ENCODE peak calls at places on chromosomes 13 and 19, in ten cellular contexts. T is SK-N-SH, C is stomach, O is tibial nerve, N is suprapubic skin, A is A549, Y is H1, R is K562, V is GM12878, K is ovary. Z is an unnamed sample.

GRCh38 chr13:72384879-72385278 is 342.6 kb downstream of the MZT1 start:
- DNase-seq in T (no peak), C (no peak), O (no peak), N (no peak), A (peak; percentile 9), Y (no peak), R (no peak), V (no peak), K (no peak), Z (no peak)

GRCh38 chr13:80050252-80050651 is 290.7 kb downstream of the SPRY2 start:
- DNase-seq in T (no peak), C (no peak), O (no peak), N (no peak), A (no peak), Y (no peak), R (no peak), V (no peak), K (no peak), Z (no peak)

GRCh38 chr19:51158474-51159129 is 16.5 kb downstream of the SIGLEC7 start:
- DNase-seq in T (peak; percentile 47), C (peak; percentile 55), O (no peak), N (no peak), A (peak; percentile 67), Y (peak; percentile 56), R (peak; percentile 73), V (no peak), K (no peak), Z (peak; percentile 56)

GRCh38 chr13:68727788-68728187 is 1379.8 kb upstream of the ATXN8OS start:
- DNase-seq in T (no peak), C (no peak), O (no peak), N (no peak), A (no peak), Y (no peak), R (no peak), V (no peak), K (no peak), Z (no peak)

GRCh38 chr19:14413765-14414171 is 5.4 kb downstream of the DDX39A start:
- DNase-seq in T (peak; percentile 73), C (no peak), O (no peak), N (no peak), A (no peak), Y (no peak), R (no peak), V (no peak), K (no peak), Z (no peak)

GRCh38 chr19:3536429-3537100 is 2.4 kb upstream of the TEKTIP1 start:
- DNase-seq in T (peak; percentile 70), C (no peak), O (peak; percentile 53), N (no peak), A (no peak), Y (no peak), R (no peak), V (no peak), K (peak; percentile 65), Z (no peak)

GRCh38 chr13:70729369-70729768 is 621.1 kb upstream of the KLHL1 start:
- DNase-seq in T (no peak), C (no peak), O (no peak), N (no peak), A (no peak), Y (no peak), R (no peak), V (no peak), K (no peak), Z (no peak)

GRCh38 chr13:27806744-27807387 is 14.6 kb downstream of the GSX1 start:
- DNase-seq in T (no peak), C (no peak), O (no peak), N (peak; percentile 21), A (no peak), Y (no peak), R (no peak), V (no peak), K (no peak), Z (no peak)

GRCh38 chr19:31260171-31260933 is 88.9 kb downstream of the TSHZ3 start:
- DNase-seq in T (peak; percentile 2), C (peak; percentile 13), O (no peak), N (no peak), A (no peak), Y (no peak), R (no peak), V (no peak), K (no peak), Z (no peak)

GRCh38 chr13:31538067-31539042 is 201.0 kb upstream of the RXFP2 start:
- DNase-seq in T (peak; percentile 34), C (peak; percentile 29), O (no peak), N (no peak), A (peak; percentile 18), Y (no peak), R (peak; percentile 14), V (no peak), K (no peak), Z (peak; percentile 13)

GRCh38 chr13:31543190-31543589 is 196.1 kb upstream of the RXFP2 start:
- DNase-seq in T (no peak), C (no peak), O (no peak), N (no peak), A (no peak), Y (no peak), R (no peak), V (no peak), K (no peak), Z (no peak)

GRCh38 chr13:31545616-31546015 is 193.7 kb upstream of the RXFP2 start:
- DNase-seq in T (no peak), C (no peak), O (no peak), N (no peak), A (no peak), Y (no peak), R (no peak), V (no peak), K (no peak), Z (no peak)

DNA sequence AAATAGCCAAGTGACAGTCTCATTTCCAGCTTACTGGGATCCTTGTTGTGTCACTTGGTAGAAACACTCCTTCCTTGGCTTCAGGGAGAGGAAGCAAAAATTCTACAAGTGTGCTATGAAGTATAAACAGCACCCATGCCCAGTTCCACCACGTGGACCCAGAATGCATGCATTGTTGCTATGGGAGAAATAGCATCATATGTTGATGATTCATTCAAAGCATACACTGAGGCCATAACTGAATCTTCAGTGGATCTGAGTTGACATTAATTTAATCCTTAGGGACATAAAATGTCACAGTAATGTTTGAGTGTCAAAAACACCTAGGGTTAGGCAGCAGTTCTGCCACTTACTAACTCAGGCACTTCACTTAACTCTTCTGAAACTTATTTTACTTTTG is 199.0 kb upstream of the RXFP2 start:
- DNase-seq in T (no peak), C (no peak), O (no peak), N (no peak), A (no peak), Y (no peak), R (no peak), V (no peak), K (no peak), Z (no peak)
- TF ChIP-seq EP300 in T (no peak), C (no peak), O (no peak), N (no peak), A (no peak), Y (no peak), R (no peak), V (no peak), K (no peak), Z (no peak)

DNA sequence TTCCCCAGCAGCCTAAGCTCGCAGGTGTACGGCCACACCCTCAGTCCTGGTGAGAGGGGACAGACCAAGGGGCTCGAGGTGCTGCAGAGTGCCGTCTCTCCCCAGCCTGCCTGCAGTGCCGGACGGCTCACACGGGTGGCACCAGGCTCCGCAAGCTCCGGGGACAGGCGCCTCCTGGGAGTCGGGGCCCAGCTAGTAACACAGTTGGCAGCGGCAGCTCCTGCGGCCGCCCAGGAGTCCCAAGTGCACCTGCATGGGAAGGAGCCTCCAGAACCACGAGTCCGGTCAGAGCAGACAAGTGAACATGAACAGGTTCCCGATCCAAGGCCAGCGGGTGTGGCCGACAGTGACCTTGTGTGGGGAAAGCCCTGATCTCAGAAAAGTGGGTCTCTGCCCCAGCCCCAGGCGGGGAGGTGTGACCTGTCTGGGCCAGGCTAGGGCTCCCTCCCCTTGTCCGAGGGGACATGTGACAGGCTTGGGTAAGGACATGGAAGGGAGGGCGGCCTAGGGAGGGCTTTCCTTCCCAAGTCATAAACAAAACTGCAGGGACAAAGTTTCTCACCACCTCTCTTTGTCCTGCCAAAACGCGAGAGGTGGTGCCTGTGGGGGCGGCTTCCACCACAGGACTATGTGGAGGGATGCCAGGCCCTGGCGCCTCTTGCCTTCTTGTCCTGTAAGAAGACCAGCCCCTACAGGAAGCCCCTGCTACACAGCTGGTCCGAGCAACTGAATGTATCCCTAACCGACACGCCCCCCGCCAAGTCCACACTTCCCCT is 46.5 kb downstream of the MLLT1 start:
- DNase-seq in T (no peak), C (peak; percentile 83), O (no peak), N (peak; percentile 79), A (no peak), Y (no peak), R (no peak), V (no peak), K (no peak), Z (no peak)
- H3K4me1 ChIP-seq in T (peaks cover 5% of the 10 kb centered on the region), C (peaks cover 89% of the 10 kb centered on the region), O (peaks cover 65% of the 10 kb centered on the region), N (peaks cover 78% of the 10 kb centered on the region), A (no peaks in the 10 kb centered on the region), Y (peaks cover 4% of the 10 kb centered on the region), R (peaks cover 9% of the 10 kb centered on the region), V (no peaks in the 10 kb centered on the region), K (peaks cover 36% of the 10 kb centered on the region), Z (peaks cover 43% of the 10 kb centered on the region)

GRCh38 chr13:73717632-73718031 is 416.6 kb downstream of the KLF12 start:
- DNase-seq in T (peak; percentile 16), C (no peak), O (no peak), N (no peak), A (no peak), Y (no peak), R (no peak), V (no peak), K (no peak), Z (no peak)

GRCh38 chr13:73718248-73718647 is 416.0 kb downstream of the KLF12 start:
- DNase-seq in T (no peak), C (no peak), O (no peak), N (no peak), A (no peak), Y (no peak), R (no peak), V (no peak), K (no peak), Z (no peak)

GRCh38 chr13:73715910-73716257 is 418.3 kb downstream of the KLF12 start:
- DNase-seq in T (no peak), C (no peak), O (no peak), N (no peak), A (no peak), Y (no peak), R (no peak), V (no peak), K (no peak), Z (no peak)

GRCh38 chr13:73714522-73714921 is 419.7 kb downstream of the KLF12 start:
- DNase-seq in T (no peak), C (no peak), O (no peak), N (no peak), A (no peak), Y (no peak), R (no peak), V (no peak), K (no peak), Z (no peak)

GRCh38 chr13:73715114-73715909 is 418.9 kb downstream of the KLF12 start:
- DNase-seq in T (no peak), C (no peak), O (no peak), N (no peak), A (no peak), Y (no peak), R (no peak), V (peak; percentile 31), K (no peak), Z (no peak)
- H3K4me3 ChIP-seq in T (no peak overlapping the region), C (no peak overlapping the region), O (no peak overlapping the region), N (no peak overlapping the region), A (no peak overlapping the region), Y (no peak overlapping the region), R (no peak overlapping the region), V (no peak overlapping the region), K (no peak overlapping the region), Z (no peak overlapping the region)

GRCh38 chr19:38264486-38265212 is at the start of gene SPINT2:
- DNase-seq in T (peak; percentile 72), C (no peak), O (no peak), N (peak; percentile 78), A (no peak), Y (peak; percentile 60), R (no peak), V (no peak), K (peak; percentile 67), Z (no peak)
- TF ChIP-seq EP300 in T (no peak), C (no peak), O (no peak), N (no peak), A (no peak), Y (no peak), R (no peak), V (no peak), K (no peak), Z (no peak)

Z was measured in transverse colon.